ENCODE peak calls at places on chromosomes 4 and X, in six cellular contexts. F, M, R, H, T and L are unnamed samples.
A peak's percentile ranks its signal among the peaks of the same experiment; 100 is the strongest.

GRCh38 chrX:39491548-39492297 is 606.0 kb downstream of the BCOR start:
- DNase-seq in F (no peak), M (no peak), R (peak; percentile 57), H (no peak), T (no peak), L (no peak)

GRCh38 chr4:156584100-156584499 is 387.5 kb downstream of the PDGFC start:
- DNase-seq in F (no peak), M (no peak), R (no peak), H (peak; percentile 35), T (no peak), L (peak; percentile 13)

GRCh38 chrX:120999413-120999812 is 13.9 kb upstream of the CT47A1 start:
- DNase-seq in F (no peak), M (no peak), R (no peak), H (no peak), T (no peak), L (no peak)

GRCh38 chr4:99572527-99573240 is 1.9 kb upstream of the MTTP start:
- DNase-seq in F (no peak), M (no peak), R (no peak), H (peak; percentile 35), T (no peak), L (no peak)

GRCh38 chrX:49748211-49748956 is 52.6 kb upstream of the PAGE1 start:
- DNase-seq in F (no peak), M (no peak), R (no peak), H (no peak), T (no peak), L (no peak)

GRCh38 chr4:41125558-41126311 is 88.6 kb downstream of the APBB2 start:
- DNase-seq in F (no peak), M (no peak), R (no peak), H (peak; percentile 55), T (no peak), L (no peak)

GRCh38 chr4:4325321-4325720 is 35.3 kb downstream of the ZBTB49 start:
- DNase-seq in F (no peak), M (no peak), R (no peak), H (no peak), T (no peak), L (no peak)

GRCh38 chr4:8079031-8079885 is 79.4 kb downstream of the ABLIM2 start:
- DNase-seq in F (no peak), M (no peak), R (no peak), H (no peak), T (no peak), L (peak; percentile 55)

GRCh38 chr4:158450741-158451140 is 70.9 kb upstream of the RXFP1 start:
- DNase-seq in F (no peak), M (no peak), R (no peak), H (peak; percentile 50), T (no peak), L (no peak)

GRCh38 chr4:109408711-109409110 is 24.9 kb upstream of the SEC24B start:
- DNase-seq in F (no peak), M (no peak), R (no peak), H (peak; percentile 77), T (no peak), L (no peak)

GRCh38 chr4:122798101-122798500 is 28.5 kb upstream of the FGF2 start:
- DNase-seq in F (peak; percentile 88), M (peak; percentile 20), R (no peak), H (peak; percentile 97), T (no peak), L (peak; percentile 15)

GRCh38 chrX:31658360-31658759 is 586.5 kb upstream of the FTHL17 start:
- DNase-seq in F (no peak), M (peak; percentile 43), R (no peak), H (peak; percentile 48), T (peak; percentile 0), L (no peak)

GRCh38 chr4:81631958-81632439 is 160.3 kb upstream of the RASGEF1B start:
- DNase-seq in F (no peak), M (peak; percentile 90), R (no peak), H (peak; percentile 20), T (no peak), L (no peak)

GRCh38 chr4:150211821-150212445 is 133.7 kb downstream of the DCLK2 start:
- DNase-seq in F (no peak), M (no peak), R (no peak), H (peak; percentile 96), T (no peak), L (no peak)

GRCh38 chr4:76198411-76199237 is 15.0 kb downstream of the SCARB2 start:
- DNase-seq in F (no peak), M (peak; percentile 58), R (peak; percentile 39), H (peak; percentile 88), T (no peak), L (no peak)

GRCh38 chr4:89358935-89359364 is 51.4 kb upstream of the GPRIN3 start:
- DNase-seq in F (no peak), M (no peak), R (no peak), H (no peak), T (no peak), L (no peak)

GRCh38 chrX:151680805-151681204 is 14.5 kb upstream of the PRRG3 start:
- DNase-seq in F (no peak), M (peak; percentile 45), R (peak; percentile 53), H (peak; percentile 30), T (no peak), L (peak; percentile 38)

GRCh38 chrX:73850124-73851013 is 287.4 kb downstream of the CHIC1 start:
- DNase-seq in F (no peak), M (peak; percentile 9), R (no peak), H (peak; percentile 19), T (no peak), L (peak; percentile 23)

GRCh38 chr4:157564771-157565170 is 344.2 kb downstream of the GRIA2 start:
- DNase-seq in F (no peak), M (no peak), R (no peak), H (no peak), T (no peak), L (no peak)

GRCh38 chrX:101208152-101208905 is 11.3 kb upstream of the DRP2 start:
- DNase-seq in F (no peak), M (no peak), R (peak; percentile 2), H (peak; percentile 47), T (no peak), L (no peak)